ENCODE peak calls at places on chromosomes 5 and 9, in six cellular contexts. W is adrenal gland, X is neuronal stem cell, P is iPS DF 6.9, K is mammary epithelial cell, E is prostate gland. F is an unnamed sample.

GRCh38 chr9:1978941-1979340 is 36.2 kb upstream of the SMARCA2 start:
- DNase-seq in E (no peak), K (peak; percentile 44), X (no peak), W (no peak), P (no peak), F (peak; percentile 7)

GRCh38 chr9:137029058-137029922 is 1.3 kb upstream of the ABCA2 start:
- DNase-seq in X (peak; percentile 75), E (peak; percentile 53), P (no peak), W (peak; percentile 66), K (peak; percentile 50), F (peak; percentile 90)

GRCh38 chr9:103397868-103398600 is 402.9 kb downstream of the CYLC2 start:
- DNase-seq in E (peak; percentile 12), X (peak; percentile 37), K (peak; percentile 58), W (peak; percentile 27), P (peak; percentile 4), F (peak; percentile 30)

GRCh38 chr5:111278824-111279504 is 54.8 kb downstream of the CAMK4 start:
- DNase-seq in E (peak; percentile 46), P (peak; percentile 37), K (peak; percentile 35), W (peak; percentile 52), X (peak; percentile 63), F (peak; percentile 42)

GRCh38 chr5:169592937-169593650 is 9.5 kb downstream of the SPDL1 start:
- DNase-seq in E (no peak), P (no peak), K (peak; percentile 42), W (no peak), X (no peak), F (no peak)

GRCh38 chr9:89025538-89025937 is 34.3 kb downstream of the S1PR3 start:
- DNase-seq in K (no peak), W (no peak), P (no peak), E (no peak), X (no peak), F (no peak)

GRCh38 chr5:117201016-117201415 is 626.4 kb upstream of the SEMA6A start:
- DNase-seq in W (no peak), E (no peak), X (no peak), P (no peak), K (no peak), F (no peak)

GRCh38 chr5:168409601-168410458 is 76.4 kb upstream of the RARS1 start:
- DNase-seq in W (no peak), X (no peak), P (no peak), E (no peak), K (peak; percentile 79), F (no peak)

GRCh38 chr5:124887223-124887622 is 140.8 kb upstream of the ZNF608 start:
- DNase-seq in K (no peak), E (no peak), P (no peak), X (no peak), W (peak; percentile 25), F (no peak)

GRCh38 chr5:91049800-91050199 is 333.3 kb downstream of the ARRDC3 start:
- DNase-seq in X (no peak), P (no peak), W (peak; percentile 33), E (peak; percentile 20), K (peak; percentile 31), F (peak; percentile 39)

GRCh38 chr9:133276001-133276884 is 1.2 kb upstream of the ABO start:
- DNase-seq in W (no peak), K (no peak), E (no peak), P (no peak), X (no peak), F (no peak)

GRCh38 chr9:106920701-106921283 is 57.8 kb downstream of the ZNF462 start:
- DNase-seq in X (peak; percentile 20), K (peak; percentile 53), P (no peak), W (peak; percentile 33), E (no peak), F (no peak)

GRCh38 chr9:37707748-37708147 is 45.9 kb upstream of the TRMT10B start:
- DNase-seq in W (no peak), E (no peak), X (no peak), K (no peak), P (no peak), F (no peak)

GRCh38 chr9:90526386-90526785 is 116.2 kb downstream of the DIRAS2 start:
- DNase-seq in E (no peak), K (no peak), X (no peak), P (no peak), W (no peak), F (no peak)

GRCh38 chr9:122225323-122226141 is 3.2 kb downstream of the LHX6 start:
- DNase-seq in E (no peak), W (no peak), X (no peak), K (no peak), P (no peak), F (peak; percentile 32)

GRCh38 chr5:102668220-102668930 is 86.7 kb upstream of the PAM start:
- DNase-seq in W (no peak), K (no peak), X (no peak), E (no peak), P (no peak), F (no peak)

GRCh38 chr9:127154390-127155191 is 32.2 kb upstream of the ANGPTL2 start:
- DNase-seq in P (no peak), W (no peak), K (no peak), X (no peak), E (no peak), F (no peak)

GRCh38 chr5:62143268-62144229 is 162.5 kb upstream of the KIF2A start:
- DNase-seq in X (peak; percentile 33), E (no peak), K (peak; percentile 40), P (no peak), W (no peak), F (peak; percentile 24)

GRCh38 chr5:154866841-154867240 is 8.4 kb downstream of the CNOT8 start:
- DNase-seq in E (no peak), W (no peak), P (no peak), K (no peak), X (no peak), F (no peak)

GRCh38 chr5:67543704-67544103 is 347.1 kb upstream of the CD180 start:
- DNase-seq in P (no peak), K (no peak), X (no peak), W (no peak), E (no peak), F (no peak)

GRCh38 chr9:21392270-21392669 is 7.1 kb upstream of the IFNA2 start:
- DNase-seq in W (no peak), K (peak; percentile 33), E (no peak), X (no peak), P (no peak), F (peak; percentile 23)

GRCh38 chr5:179295778-179296149 is 49.5 kb downstream of the ADAMTS2 start:
- DNase-seq in X (no peak), W (no peak), E (no peak), K (no peak), P (no peak), F (no peak)

GRCh38 chr5:151205411-151205810 is 18.5 kb downstream of the CCDC69 start:
- DNase-seq in K (no peak), P (no peak), W (no peak), X (no peak), E (no peak), F (no peak)
- H3K4me1 ChIP-seq in K (peaks cover 9% of the 10 kb centered on the region), P (no peaks in the 10 kb centered on the region), W (peaks cover 18% of the 10 kb centered on the region), X (no peaks in the 10 kb centered on the region), E (no peaks in the 10 kb centered on the region), F (no peaks in the 10 kb centered on the region)

DNA sequence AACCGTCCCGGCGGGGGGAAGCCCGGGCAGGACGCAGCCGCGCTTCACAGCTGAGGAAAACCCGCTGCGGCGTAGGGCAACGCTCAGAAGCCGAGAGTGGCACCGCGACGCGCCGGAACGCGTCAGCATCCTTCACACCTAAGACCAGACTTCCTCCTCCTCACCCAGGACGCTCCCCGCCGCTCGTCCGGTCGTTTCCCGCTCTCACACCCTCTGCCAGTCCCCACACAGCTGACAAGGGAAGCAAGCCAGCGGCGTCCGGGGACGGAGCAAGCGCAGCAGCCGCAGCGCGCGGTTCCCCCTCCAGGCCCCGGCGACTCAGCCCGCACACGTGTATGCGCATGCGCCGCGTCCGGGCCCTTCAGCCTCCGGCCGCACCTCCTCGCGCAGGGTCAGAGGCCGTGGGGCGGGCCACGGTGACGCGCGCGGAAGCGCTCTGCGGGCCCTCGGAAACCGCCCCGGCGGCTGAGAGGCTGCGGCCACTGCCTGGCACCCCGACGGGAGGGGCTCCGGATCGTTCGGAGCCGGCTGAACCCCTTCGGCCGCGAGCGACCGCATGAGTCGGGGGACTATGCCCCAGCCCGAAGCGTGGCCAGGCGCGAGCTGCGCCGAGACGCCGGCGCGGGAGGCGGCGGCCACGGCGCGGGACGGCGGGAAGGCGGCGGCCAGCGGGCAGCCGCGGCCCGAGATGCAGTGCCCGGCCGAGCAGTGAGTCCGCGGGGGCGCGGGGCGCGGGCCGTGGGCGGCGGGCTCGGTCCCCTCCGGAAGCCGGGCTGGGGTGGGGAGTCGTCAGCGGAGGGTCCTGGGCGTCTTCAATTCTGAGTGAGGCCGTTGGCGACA is at the start of gene OTULIN:
- DNase-seq in K (peak; percentile 91), P (no peak), W (peak; percentile 90), E (peak; percentile 87), X (peak; percentile 89), F (peak; percentile 100)
- H3K4me1 ChIP-seq in K (peaks cover 39% of the 10 kb centered on the region), P (no peaks in the 10 kb centered on the region), W (peaks cover 10% of the 10 kb centered on the region), E (peaks cover 4% of the 10 kb centered on the region), X (peaks cover 3% of the 10 kb centered on the region), F (peaks cover 21% of the 10 kb centered on the region)

DNA sequence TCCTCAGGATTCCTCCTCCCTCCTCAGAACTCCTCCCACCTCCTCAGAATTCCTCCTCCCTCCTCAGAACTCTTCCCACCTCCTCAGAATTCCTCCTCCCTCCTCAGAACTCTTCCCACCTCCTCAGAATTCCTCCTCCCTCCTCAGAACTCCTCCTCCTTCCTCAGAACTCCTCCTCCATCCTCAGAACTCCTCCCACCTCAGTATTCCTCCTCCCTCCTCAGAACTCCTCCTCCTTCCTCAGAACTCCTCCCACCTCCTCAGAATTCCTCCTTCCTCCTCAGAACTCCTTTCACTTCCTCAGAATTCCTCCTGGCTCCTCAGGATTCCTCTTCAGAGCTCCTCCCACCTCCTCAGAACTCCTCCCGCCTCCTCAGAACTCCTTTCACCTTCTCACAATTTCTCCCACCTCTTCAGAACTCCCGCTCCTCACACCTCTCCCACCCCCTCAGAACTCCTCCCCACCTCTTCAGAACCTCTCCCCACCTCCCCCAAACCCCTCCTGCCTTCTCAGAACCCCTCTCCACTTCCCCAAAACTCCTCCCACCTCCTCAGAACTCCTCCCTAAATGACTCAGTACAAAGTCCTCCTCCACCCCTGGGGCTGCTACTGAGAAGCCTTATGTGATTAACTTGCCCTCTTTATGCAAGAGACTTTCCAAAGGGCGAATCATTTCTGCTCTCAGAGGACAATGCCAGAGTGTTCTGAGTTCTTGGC is 23.2 kb downstream of the SLC46A2 start:
- DNase-seq in E (no peak), P (no peak), W (peak; percentile 29), X (no peak), K (peak; percentile 90), F (no peak)
- H3K4me1 ChIP-seq in E (no peaks in the 10 kb centered on the region), P (peaks cover 2% of the 10 kb centered on the region), W (no peaks in the 10 kb centered on the region), X (peaks cover 10% of the 10 kb centered on the region), K (peaks cover 7% of the 10 kb centered on the region), F (no peaks in the 10 kb centered on the region)

GRCh38 chr9:105332471-105332870 is 88.0 kb downstream of the SLC44A1 start:
- DNase-seq in P (no peak), K (peak; percentile 11), E (no peak), X (no peak), W (no peak), F (no peak)

GRCh38 chr9:105331755-105332154 is 87.3 kb downstream of the SLC44A1 start:
- DNase-seq in K (no peak), X (no peak), W (no peak), P (no peak), E (no peak), F (no peak)

GRCh38 chr9:105331160-105331559 is 86.7 kb downstream of the SLC44A1 start:
- DNase-seq in W (no peak), X (no peak), P (no peak), E (no peak), K (no peak), F (no peak)

GRCh38 chr9:105333076-105333475 is 88.6 kb downstream of the SLC44A1 start:
- DNase-seq in W (no peak), P (no peak), E (no peak), K (no peak), X (no peak), F (no peak)

GRCh38 chr9:105333811-105334210 is 89.4 kb downstream of the SLC44A1 start:
- DNase-seq in P (no peak), E (no peak), W (no peak), K (no peak), X (no peak), F (no peak)
- H3K4me1 ChIP-seq in P (no peaks in the 10 kb centered on the region), E (no peaks in the 10 kb centered on the region), W (no peaks in the 10 kb centered on the region), K (no peaks in the 10 kb centered on the region), X (no peaks in the 10 kb centered on the region), F (no peaks in the 10 kb centered on the region)